ENCODE peak calls at places on chromosomes 7 and 10, in five cellular contexts. X is right cardiac atrium; A is body of pancreas; Q is CD8-positive, alpha-beta T cell; Z is HCT116. E is an unnamed sample.

GRCh38 chr7:21939136-21939857 is 6.4 kb downstream of the CDCA7L start:
- DNase-seq in X (no peak), A (no peak), Q (no peak), Z (no peak), E (no peak)

GRCh38 chr7:4631664-4632171 is 50.4 kb upstream of the FOXK1 start:
- DNase-seq in X (peak; percentile 93), A (peak; percentile 48), Q (no peak), Z (peak; percentile 85), E (no peak)

GRCh38 chr7:100687261-100687660 is 6.8 kb downstream of the GIGYF1 start:
- DNase-seq in X (no peak), A (no peak), Q (no peak), Z (no peak), E (no peak)

GRCh38 chr10:31032515-31033132 is 959 bp upstream of the ZNF438 start:
- DNase-seq in X (peak; percentile 67), A (no peak), Q (no peak), Z (no peak), E (no peak)

GRCh38 chr10:130924138-130924819 is 387.2 kb downstream of the TCERG1L start:
- DNase-seq in X (no peak), A (peak; percentile 34), Q (peak; percentile 44), Z (no peak), E (no peak)

GRCh38 chr10:121608669-121609190 is 10.5 kb upstream of the FGFR2 start:
- DNase-seq in X (peak; percentile 83), A (peak; percentile 56), Q (no peak), Z (peak; percentile 43), E (peak; percentile 9)

GRCh38 chr7:46759711-46760480 is 822.0 kb downstream of the TNS3 start:
- DNase-seq in X (no peak), A (no peak), Q (no peak), Z (no peak), E (no peak)

GRCh38 chr10:37549054-37549453 is 308.4 kb downstream of the ZNF248 start:
- DNase-seq in X (no peak), A (no peak), Q (no peak), Z (no peak), E (no peak)

GRCh38 chr7:12139421-12139820 is 71.7 kb upstream of the TMEM106B start:
- DNase-seq in X (no peak), A (no peak), Q (no peak), Z (no peak), E (no peak)

GRCh38 chr7:121000091-121000983 is 11.8 kb downstream of the CPED1 start:
- DNase-seq in X (no peak), A (no peak), Q (no peak), Z (no peak), E (no peak)

GRCh38 chr10:115945696-115946445 is 327.1 kb downstream of the GFRA1 start:
- DNase-seq in X (no peak), A (no peak), Q (no peak), Z (no peak), E (no peak)

GRCh38 chr7:104328308-104328969 is at the start of gene LHFPL3:
- DNase-seq in X (no peak), A (no peak), Q (no peak), Z (no peak), E (no peak)

GRCh38 chr7:155398944-155399343 is 59.0 kb upstream of the EN2 start:
- DNase-seq in X (no peak), A (no peak), Q (no peak), Z (no peak), E (no peak)
- H3K27me3 ChIP-seq in X (no peaks in the 10 kb centered on the region), A (no peaks in the 10 kb centered on the region), Q (no peaks in the 10 kb centered on the region), Z (no peaks in the 10 kb centered on the region), E (no peaks in the 10 kb centered on the region)

GRCh38 chr10:11236234-11236633 is 218.6 kb downstream of the CELF2 start:
- DNase-seq in X (no peak), A (no peak), Q (no peak), Z (no peak), E (peak; percentile 63)

GRCh38 chr10:11237571-11237970 is 219.9 kb downstream of the CELF2 start:
- DNase-seq in X (no peak), A (no peak), Q (no peak), Z (no peak), E (peak; percentile 31)

GRCh38 chr10:11234857-11235640 is 217.4 kb downstream of the CELF2 start:
- DNase-seq in X (no peak), A (no peak), Q (no peak), Z (no peak), E (no peak)

GRCh38 chr10:11238893-11239292 is 221.2 kb downstream of the CELF2 start:
- DNase-seq in X (no peak), A (no peak), Q (no peak), Z (no peak), E (no peak)

DNA sequence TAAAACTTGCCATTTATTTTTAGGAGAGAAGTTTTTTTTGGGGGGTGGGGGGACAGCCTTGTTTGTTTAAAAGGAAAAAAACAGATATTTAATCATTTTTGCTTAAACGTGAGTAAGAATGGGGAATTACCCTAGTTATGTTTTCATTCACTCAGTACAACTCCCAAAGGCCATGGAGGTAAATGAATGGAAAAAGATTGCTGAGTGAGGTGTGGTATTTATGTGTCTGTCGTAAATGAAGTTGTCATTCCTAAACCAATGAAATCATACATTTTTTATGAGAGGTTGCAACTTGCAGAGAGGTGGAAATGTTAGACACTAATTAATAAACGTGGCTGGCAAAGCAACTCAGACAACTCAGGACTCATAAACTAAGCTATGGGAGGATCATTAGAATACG is 218.1 kb downstream of the CELF2 start:
- DNase-seq in X (no peak), A (no peak), Q (no peak), Z (no peak), E (no peak)
- H3K4me3 ChIP-seq in X (no peak overlapping the region), A (no peak overlapping the region), Q (no peak overlapping the region), Z (no peak overlapping the region), E (no peak overlapping the region)

DNA sequence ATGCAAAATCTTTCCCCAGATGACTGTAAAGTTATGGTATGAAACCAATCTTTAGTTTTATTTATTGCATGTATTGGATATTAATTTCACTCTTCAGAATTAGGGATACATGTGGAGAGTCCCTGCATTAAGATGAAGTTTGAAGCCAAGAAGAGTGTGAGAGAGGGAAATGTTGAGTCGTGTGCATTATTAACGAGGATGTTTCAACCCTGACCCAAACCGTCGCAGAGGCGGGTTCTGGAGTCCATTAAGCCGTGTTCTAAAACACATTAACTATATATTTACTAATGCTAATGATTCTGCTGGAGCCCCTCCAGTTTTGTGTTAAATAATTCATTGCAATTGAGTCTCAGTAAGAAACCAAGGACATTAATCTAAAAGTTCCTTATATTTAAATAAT is 1.8 kb downstream of the CDK14 start:
- DNase-seq in X (no peak), A (no peak), Q (no peak), Z (no peak), E (no peak)
- H3K27ac ChIP-seq in X (no peak overlapping the region), A (no peak overlapping the region), Q (no peak overlapping the region), Z (no peak overlapping the region), E (no peak overlapping the region)

DNA sequence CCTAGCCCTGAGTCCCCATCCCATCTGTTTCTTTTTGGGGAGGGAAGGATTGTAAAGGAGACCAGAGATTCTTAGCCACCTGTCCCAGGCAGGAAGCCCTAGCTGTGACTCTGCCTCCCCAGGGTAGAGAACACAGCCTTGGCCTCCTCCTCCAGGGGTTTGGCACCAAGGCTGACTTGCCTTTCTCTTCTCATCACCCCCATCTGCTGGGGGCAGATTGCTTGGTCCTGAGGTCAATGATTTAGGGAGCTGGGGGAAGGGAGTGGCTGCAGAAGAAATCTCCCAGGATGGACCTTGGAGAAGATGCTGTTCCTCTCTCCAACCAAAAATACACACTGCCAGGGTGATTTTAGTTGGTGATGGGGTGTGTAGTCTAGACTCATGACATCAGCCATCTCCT is 2.6 kb upstream of the MNX1 start:
- DNase-seq in X (no peak), A (no peak), Q (no peak), Z (no peak), E (no peak)
- H3K27me3 ChIP-seq in X (peaks cover 2% of the 10 kb centered on the region), A (no peaks in the 10 kb centered on the region), Q (peaks cover 28% of the 10 kb centered on the region), Z (no peaks in the 10 kb centered on the region), E (peaks cover 45% of the 10 kb centered on the region)

DNA sequence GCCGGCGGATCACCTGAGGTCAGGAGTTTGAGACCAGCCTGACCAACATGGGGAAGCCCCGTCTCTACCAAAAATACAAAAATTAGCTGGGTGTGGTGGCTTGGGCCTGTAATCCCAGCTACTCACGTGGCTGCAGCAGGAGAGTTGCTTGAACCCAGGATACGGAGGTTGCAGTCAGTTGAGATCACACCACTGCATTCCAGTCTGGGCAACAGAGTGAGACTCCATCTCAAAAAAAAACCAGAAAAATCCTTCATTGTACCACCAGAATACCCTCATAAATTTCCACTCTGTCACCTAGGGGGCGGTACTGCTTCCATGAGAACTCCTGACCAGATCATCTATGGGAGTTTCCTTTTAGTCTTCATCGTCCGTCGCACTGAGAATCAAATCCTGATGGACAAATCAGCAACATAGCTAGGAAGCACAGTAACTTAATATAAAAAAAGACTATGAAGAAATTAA is 225.8 kb upstream of the KLF14 start:
- DNase-seq in X (no peak), A (no peak), Q (no peak), Z (peak; percentile 66), E (peak; percentile 63)
- H3K4me3 ChIP-seq in X (no peak overlapping the region), A (no peak overlapping the region), Q (peak overlapping the region; percentile 35), Z (peak overlapping the region; percentile 57), E (peak overlapping the region; percentile 60)

DNA sequence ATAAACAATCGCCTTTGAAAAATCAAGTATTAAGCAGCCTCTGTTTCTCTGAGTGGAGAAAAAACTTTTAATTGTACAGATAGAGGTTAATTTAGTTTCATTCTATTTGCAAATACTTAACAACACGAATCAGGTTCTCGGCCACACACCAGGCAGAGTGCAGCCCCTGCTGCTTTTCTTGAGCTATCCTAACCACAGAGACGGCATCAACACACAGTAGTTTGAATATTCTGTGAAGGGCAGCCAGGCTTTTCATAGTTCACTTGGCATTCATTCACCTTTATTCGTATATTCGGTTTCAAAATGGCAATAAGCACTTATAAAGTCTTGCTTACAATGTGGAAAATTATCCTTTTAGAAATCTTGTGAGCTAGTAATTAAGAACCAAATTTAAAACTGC is 5.7 kb downstream of the ADARB2 start:
- DNase-seq in X (no peak), A (no peak), Q (no peak), Z (no peak), E (no peak)
- H3K27ac ChIP-seq in X (no peak overlapping the region), A (no peak overlapping the region), Q (no peak overlapping the region), Z (no peak overlapping the region), E (no peak overlapping the region)

E was measured in CD4-positive, alpha-beta memory T cell.